ENCODE peak calls at places on chromosomes 1 and 21, in four cellular contexts. G is aorta; C is CD4-positive, CD25-positive, alpha-beta regulatory T cell; M is GM23248. L is an unnamed sample.

GRCh38 chr1:29312469-29313466 is 76.4 kb downstream of the PTPRU start:
- DNase-seq in G (no peak), C (no peak), M (no peak), L (no peak)

GRCh38 chr1:117615474-117615873 is 9.6 kb downstream of the TENT5C start:
- DNase-seq in G (no peak), C (peak; percentile 62), M (no peak), L (peak; percentile 20)

GRCh38 chr1:58802640-58803476 is 19.0 kb upstream of the JUN start:
- DNase-seq in G (no peak), C (no peak), M (no peak), L (no peak)

GRCh38 chr1:26597629-26598039 is 68.1 kb downstream of the RPS6KA1 start:
- DNase-seq in G (no peak), C (peak; percentile 80), M (peak; percentile 62), L (no peak)

GRCh38 chr1:182083851-182084486 is 22.5 kb upstream of the ZNF648 start:
- DNase-seq in G (no peak), C (no peak), M (no peak), L (no peak)

GRCh38 chr1:56389813-56390539 is 189.4 kb downstream of the PLPP3 start:
- DNase-seq in G (no peak), C (no peak), M (no peak), L (no peak)

GRCh38 chr1:93907718-93908117 is 1.5 kb downstream of the GCLM start:
- DNase-seq in G (no peak), C (no peak), M (peak; percentile 67), L (no peak)

GRCh38 chr1:32870615-32871363 is at the start of gene FNDC5:
- DNase-seq in G (peak; percentile 81), C (no peak), M (peak; percentile 60), L (no peak)

GRCh38 chr1:29416267-29416666 is 179.9 kb downstream of the PTPRU start:
- DNase-seq in G (no peak), C (no peak), M (no peak), L (no peak)

GRCh38 chr1:155253797-155254196 is 1.5 kb downstream of the ENTREP3 start:
- DNase-seq in G (no peak), C (no peak), M (peak; percentile 57), L (no peak)

GRCh38 chr1:23810818-23811420 is 10.4 kb upstream of the GALE start:
- DNase-seq in G (no peak), C (peak; percentile 76), M (peak; percentile 50), L (peak; percentile 62)

GRCh38 chr1:15940110-15941043 is 35.5 kb downstream of the ZBTB17 start:
- DNase-seq in G (no peak), C (no peak), M (no peak), L (no peak)

GRCh38 chr1:224058303-224058702 is 55.6 kb upstream of the FBXO28 start:
- DNase-seq in G (no peak), C (no peak), M (peak; percentile 70), L (no peak)

GRCh38 chr1:208047975-208048374 is 137.1 kb upstream of the CD34 start:
- DNase-seq in G (peak; percentile 88), C (no peak), M (peak; percentile 28), L (no peak)

GRCh38 chr1:41366428-41367101 is 5.3 kb downstream of the FOXO6 start:
- DNase-seq in G (no peak), C (no peak), M (no peak), L (peak; percentile 37)

GRCh38 chr1:84884671-84885389 is 8.2 kb downstream of the LPAR3 start:
- DNase-seq in G (no peak), C (no peak), M (peak; percentile 46), L (no peak)

GRCh38 chr1:180581635-180582039 is 22.9 kb downstream of the OVAAL start:
- DNase-seq in G (no peak), C (no peak), M (peak; percentile 81), L (no peak)

GRCh38 chr1:226882631-226883409 is 12.4 kb downstream of the PSEN2 start:
- DNase-seq in G (no peak), C (peak; percentile 88), M (peak; percentile 45), L (peak; percentile 47)

GRCh38 chr1:2611621-2612437 is 21.0 kb downstream of the MMEL1 start:
- DNase-seq in G (peak; percentile 45), C (no peak), M (no peak), L (no peak)

GRCh38 chr1:33986389-33987095 is 122.7 kb downstream of the HMGB4 start:
- DNase-seq in G (peak; percentile 89), C (no peak), M (peak; percentile 95), L (no peak)

GRCh38 chr1:233359431-233359830 is 31.9 kb downstream of the MAP3K21 start:
- DNase-seq in G (no peak), C (no peak), M (no peak), L (no peak)

GRCh38 chr21:42523211-42523610 is 9.6 kb downstream of the SLC37A1 start:
- DNase-seq in G (no peak), C (no peak), M (no peak), L (no peak)

GRCh38 chr1:155657463-155657862 is 31.1 kb downstream of the YY1AP1 start:
- DNase-seq in G (no peak), C (no peak), M (no peak), L (no peak)

GRCh38 chr1:243345205-243345604 is 89.4 kb downstream of the SDCCAG8 start:
- DNase-seq in G (no peak), C (peak; percentile 18), M (peak; percentile 39), L (no peak)

GRCh38 chr21:35025206-35026152 is 23.6 kb downstream of the RUNX1 start:
- DNase-seq in G (no peak), C (no peak), M (no peak), L (no peak)

GRCh38 chr21:35026617-35027557 is 22.2 kb downstream of the RUNX1 start:
- DNase-seq in G (peak; percentile 87), C (peak; percentile 97), M (peak; percentile 18), L (peak; percentile 90)

GRCh38 chr21:35026153-35026499 is 23.0 kb downstream of the RUNX1 start:
- DNase-seq in G (no peak), C (no peak), M (no peak), L (no peak)

GRCh38 chr21:35027558-35028450 is 21.3 kb downstream of the RUNX1 start:
- DNase-seq in G (no peak), C (peak; percentile 44), M (peak; percentile 12), L (no peak)

GRCh38 chr21:35028451-35028757 is 20.7 kb downstream of the RUNX1 start:
- DNase-seq in G (no peak), C (no peak), M (no peak), L (no peak)
- H3K4me3 ChIP-seq in G (no peak overlapping the region), C (peak overlapping the region; percentile 85), M (no peak overlapping the region), L (no peak overlapping the region)

GRCh38 chr1:217274416-217274815 is 356.5 kb downstream of the GPATCH2 start:
- DNase-seq in G (no peak), C (no peak), M (peak; percentile 55), L (no peak)

GRCh38 chr1:217272385-217272784 is 358.5 kb downstream of the GPATCH2 start:
- DNase-seq in G (no peak), C (no peak), M (peak; percentile 76), L (no peak)

GRCh38 chr1:217274927-217275616 is 355.8 kb downstream of the GPATCH2 start:
- DNase-seq in G (no peak), C (no peak), M (peak; percentile 75), L (no peak)

GRCh38 chr1:217273866-217274265 is 357.0 kb downstream of the GPATCH2 start:
- DNase-seq in G (no peak), C (no peak), M (peak; percentile 31), L (no peak)

DNA sequence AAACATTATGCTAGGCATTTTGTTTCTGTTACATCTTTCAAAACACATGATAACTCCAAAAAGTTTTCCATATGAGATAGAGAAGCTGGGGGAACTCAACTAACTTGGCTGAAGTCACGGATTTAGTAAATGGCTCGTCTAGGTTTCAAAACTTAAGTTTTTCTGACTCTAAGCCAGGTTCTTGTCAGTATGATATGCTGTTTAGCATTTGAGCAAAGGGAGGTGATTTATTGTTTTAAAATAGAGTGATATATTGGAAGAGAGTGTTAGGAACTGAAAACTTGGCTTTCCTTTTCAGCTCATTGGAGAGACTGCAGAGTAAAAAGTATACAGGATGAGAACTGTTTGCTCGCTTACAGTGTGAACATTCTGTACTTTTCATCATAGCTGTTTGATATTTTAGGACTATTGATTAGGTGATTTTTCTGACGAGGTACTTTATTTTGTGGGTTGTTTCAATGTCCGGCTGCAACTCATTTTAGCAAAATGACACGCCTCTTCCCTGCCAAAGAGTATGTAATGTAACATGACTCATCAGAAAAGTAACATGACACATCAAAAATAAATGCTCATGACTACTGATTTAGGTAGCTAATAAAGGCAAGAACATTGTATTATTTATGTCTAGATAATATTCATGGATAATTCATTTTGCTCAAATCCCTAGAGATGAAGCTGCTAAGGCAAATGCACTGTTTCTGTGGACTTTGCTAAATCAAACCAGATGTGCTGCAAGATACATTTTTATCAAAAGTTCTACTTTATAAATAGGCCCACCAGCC is 355.1 kb downstream of the GPATCH2 start:
- DNase-seq in G (no peak), C (no peak), M (peak; percentile 85), L (no peak)
- H3K4me3 ChIP-seq in G (no peak overlapping the region), C (no peak overlapping the region), M (peak overlapping the region; percentile 53), L (no peak overlapping the region)

GRCh38 chr1:169483500-169483966 is 2.2 kb downstream of the SLC19A2 start:
- DNase-seq in G (no peak), C (no peak), M (peak; percentile 35), L (no peak)
- H3K4me3 ChIP-seq in G (peak overlapping the region; percentile 46), C (peak overlapping the region; percentile 16), M (peak overlapping the region; percentile 83), L (no peak overlapping the region)

GRCh38 chr1:234655328-234656069 is 45.5 kb upstream of the IRF2BP2 start:
- DNase-seq in G (no peak), C (no peak), M (no peak), L (no peak)

GRCh38 chr1:234658143-234658542 is 48.2 kb upstream of the IRF2BP2 start:
- DNase-seq in G (no peak), C (no peak), M (peak; percentile 82), L (no peak)

GRCh38 chr1:234656981-234657651 is 47.1 kb upstream of the IRF2BP2 start:
- DNase-seq in G (no peak), C (peak; percentile 4), M (peak; percentile 99), L (no peak)

GRCh38 chr1:234654002-234654733 is 44.2 kb upstream of the IRF2BP2 start:
- DNase-seq in G (no peak), C (no peak), M (no peak), L (no peak)

GRCh38 chr1:234656070-234656875 is 46.3 kb upstream of the IRF2BP2 start:
- DNase-seq in G (no peak), C (no peak), M (no peak), L (no peak)
- H3K4me3 ChIP-seq in G (no peak overlapping the region), C (no peak overlapping the region), M (no peak overlapping the region), L (no peak overlapping the region)

GRCh38 chr1:13732971-13733667 is 33.1 kb downstream of the PRDM2 start:
- DNase-seq in G (no peak), C (peak; percentile 76), M (no peak), L (no peak)
- H3K4me3 ChIP-seq in G (no peak overlapping the region), C (peak overlapping the region; percentile 84), M (no peak overlapping the region), L (peak overlapping the region; percentile 37)

GRCh38 chr21:45826733-45827692 is 154.6 kb upstream of the COL6A1 start:
- DNase-seq in G (no peak), C (peak; percentile 15), M (no peak), L (no peak)
- H3K4me3 ChIP-seq in G (no peak overlapping the region), C (peak overlapping the region; percentile 1), M (no peak overlapping the region), L (no peak overlapping the region)

GRCh38 chr1:165114889-165115285 is 241.6 kb downstream of the LMX1A start:
- DNase-seq in G (no peak), C (no peak), M (no peak), L (no peak)

GRCh38 chr1:165116732-165117131 is 239.8 kb downstream of the LMX1A start:
- DNase-seq in G (no peak), C (no peak), M (peak; percentile 95), L (no peak)

GRCh38 chr1:165114022-165114888 is 242.3 kb downstream of the LMX1A start:
- DNase-seq in G (no peak), C (peak; percentile 8), M (peak; percentile 58), L (no peak)

GRCh38 chr1:165109013-165109412 is 247.5 kb downstream of the LMX1A start:
- DNase-seq in G (no peak), C (no peak), M (no peak), L (no peak)

GRCh38 chr1:165112260-165112659 is 244.3 kb downstream of the LMX1A start:
- DNase-seq in G (no peak), C (no peak), M (no peak), L (no peak)
- H3K4me3 ChIP-seq in G (no peak overlapping the region), C (no peak overlapping the region), M (no peak overlapping the region), L (no peak overlapping the region)

L was measured in CD8-positive, alpha-beta memory T cell.